ENCODE peak calls at places on chromosome 16, in nine cellular contexts. S is heart left ventricle; C is HCT116; I is neural progenitor cell; B is endodermal cell; A is effector memory CD4-positive, alpha-beta T cell; T is CD8-positive, alpha-beta T cell; F is body of pancreas; O is left ventricle myocardium inferior. J is an unnamed sample.

GRCh38 chr16:48123104-48123788 is 32.5 kb downstream of the ABCC12 start:
- DNase-seq in S (no peak), C (peak; percentile 85), I (no peak), B (no peak), A (no peak), T (no peak), F (no peak), O (no peak), J (peak; percentile 30)

GRCh38 chr16:67430504-67431076 is 331 bp upstream of the HSD11B2 start:
- DNase-seq in S (no peak), C (no peak), I (peak; percentile 57), B (no peak), A (no peak), T (no peak), F (no peak), O (peak; percentile 29), J (no peak)

GRCh38 chr16:79283578-79283977 is 317.0 kb downstream of the MAF start:
- DNase-seq in S (no peak), C (no peak), I (no peak), B (no peak), A (no peak), T (no peak), F (no peak), O (no peak), J (no peak)

GRCh38 chr16:83952587-83952939 is 477 bp upstream of the OSGIN1 start:
- DNase-seq in S (no peak), C (peak; percentile 72), I (no peak), B (no peak), A (no peak), T (no peak), F (peak; percentile 58), O (no peak), J (peak; percentile 60)

GRCh38 chr16:28931801-28932225 is at the start of gene CD19:
- DNase-seq in S (no peak), C (no peak), I (no peak), B (no peak), A (no peak), T (no peak), F (no peak), O (no peak), J (no peak)

GRCh38 chr16:67893791-67894399 is 841 bp downstream of the PSKH1 start:
- DNase-seq in S (no peak), C (no peak), I (peak; percentile 48), B (no peak), A (no peak), T (no peak), F (no peak), O (no peak), J (no peak)

GRCh38 chr16:67959520-67959919 is 8.9 kb downstream of the SLC12A4 start:
- DNase-seq in S (peak; percentile 93), C (no peak), I (no peak), B (no peak), A (no peak), T (no peak), F (peak; percentile 35), O (peak; percentile 84), J (peak; percentile 59)

GRCh38 chr16:69319826-69320730 is 8.9 kb downstream of the VPS4A start:
- DNase-seq in S (no peak), C (no peak), I (no peak), B (no peak), A (no peak), T (no peak), F (no peak), O (no peak), J (no peak)

GRCh38 chr16:56245197-56245596 is 53.9 kb downstream of the GNAO1 start:
- DNase-seq in S (no peak), C (no peak), I (no peak), B (no peak), A (no peak), T (no peak), F (no peak), O (no peak), J (no peak)

GRCh38 chr16:67326472-67327309 is at the start of the genes KCTD19 and LRRC36:
- DNase-seq in S (peak; percentile 49), C (no peak), I (peak; percentile 95), B (peak; percentile 99), A (peak; percentile 4), T (peak; percentile 77), F (peak; percentile 82), O (peak; percentile 45), J (peak; percentile 79)

GRCh38 chr16:29678691-29679267 is at the start of gene QPRT:
- DNase-seq in S (peak; percentile 69), C (no peak), I (peak; percentile 87), B (peak; percentile 96), A (no peak), T (no peak), F (peak; percentile 81), O (peak; percentile 46), J (no peak)

GRCh38 chr16:19502395-19503131 is 19.3 kb downstream of the GDE1 start:
- DNase-seq in S (peak; percentile 69), C (peak; percentile 73), I (peak; percentile 85), B (peak; percentile 93), A (no peak), T (peak; percentile 62), F (peak; percentile 80), O (peak; percentile 36), J (peak; percentile 76)

GRCh38 chr16:77610496-77610895 is 111.8 kb upstream of the NUDT7 start:
- DNase-seq in S (no peak), C (no peak), I (no peak), B (no peak), A (no peak), T (no peak), F (no peak), O (no peak), J (no peak)

GRCh38 chr16:84501077-84501735 is 3.3 kb downstream of the MEAK7 start:
- DNase-seq in S (no peak), C (peak; percentile 83), I (no peak), B (no peak), A (no peak), T (no peak), F (no peak), O (no peak), J (no peak)

GRCh38 chr16:12815361-12815760 is 11.7 kb upstream of the CPPED1 start:
- DNase-seq in S (no peak), C (no peak), I (no peak), B (no peak), A (no peak), T (no peak), F (no peak), O (no peak), J (no peak)

GRCh38 chr16:1468456-1468855 is 6.4 kb downstream of the CLCN7 start:
- DNase-seq in S (no peak), C (no peak), I (no peak), B (no peak), A (no peak), T (no peak), F (no peak), O (no peak), J (no peak)

GRCh38 chr16:1470543-1471251 is 4.1 kb downstream of the CLCN7 start:
- DNase-seq in S (no peak), C (no peak), I (no peak), B (no peak), A (no peak), T (no peak), F (no peak), O (no peak), J (peak; percentile 52)

GRCh38 chr16:1471569-1472194 is 3.1 kb downstream of the CLCN7 start:
- DNase-seq in S (no peak), C (no peak), I (no peak), B (no peak), A (no peak), T (no peak), F (no peak), O (no peak), J (no peak)

GRCh38 chr16:1466968-1467521 is 7.8 kb downstream of the CLCN7 start:
- DNase-seq in S (peak; percentile 52), C (no peak), I (no peak), B (no peak), A (no peak), T (no peak), F (no peak), O (no peak), J (no peak)

GRCh38 chr16:1469693-1470201 is 5.1 kb downstream of the CLCN7 start:
- DNase-seq in S (no peak), C (no peak), I (no peak), B (no peak), A (no peak), T (no peak), F (no peak), O (no peak), J (no peak)
- H3K4me3 ChIP-seq in S (no peak overlapping the region), C (no peak overlapping the region), I (no peak overlapping the region), B (no peak overlapping the region), A (no peak overlapping the region), T (no peak overlapping the region), F (no peak overlapping the region), O (no peak overlapping the region), J (no peak overlapping the region)

DNA sequence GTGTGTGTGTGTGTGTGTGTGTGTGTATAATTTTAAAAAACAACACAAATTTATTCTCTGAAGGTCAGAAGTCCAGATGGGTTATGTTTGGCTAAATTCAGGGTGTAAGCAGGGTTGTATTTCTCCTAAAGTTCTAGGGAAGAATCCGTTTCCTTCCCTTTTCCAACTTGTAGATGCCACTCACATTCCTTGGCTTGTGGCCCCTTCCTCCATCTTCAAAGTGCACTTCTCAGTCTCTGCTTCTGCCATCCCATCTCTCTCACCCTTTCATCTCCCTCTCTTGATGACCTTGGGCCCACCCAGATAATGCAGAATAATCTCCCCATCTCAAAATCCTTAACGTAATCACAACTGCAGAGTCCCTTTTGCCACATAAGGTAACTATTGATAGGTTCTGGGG is 7.8 kb upstream of the TFAP4 start:
- DNase-seq in S (no peak), C (no peak), I (no peak), B (no peak), A (no peak), T (no peak), F (no peak), O (no peak), J (no peak)
- H3K9me3 ChIP-seq in S (no peaks in the 10 kb centered on the region), C (no peaks in the 10 kb centered on the region), I (no peaks in the 10 kb centered on the region), B (peaks cover 5% of the 10 kb centered on the region), A (no peaks in the 10 kb centered on the region), T (no peaks in the 10 kb centered on the region), F (no peaks in the 10 kb centered on the region), O (no peaks in the 10 kb centered on the region), J (no peaks in the 10 kb centered on the region)

GRCh38 chr16:23561586-23561985 is 4.1 kb downstream of the UBFD1 start:
- DNase-seq in S (no peak), C (no peak), I (no peak), B (no peak), A (no peak), T (no peak), F (no peak), O (no peak), J (no peak)
- H3K36me3 ChIP-seq in S (peaks cover 75% of the 10 kb centered on the region), C (peaks cover 59% of the 10 kb centered on the region), I (peaks cover 4% of the 10 kb centered on the region), B (peaks cover 75% of the 10 kb centered on the region), A (peaks cover 38% of the 10 kb centered on the region), T (peaks cover 34% of the 10 kb centered on the region), F (peaks cover 33% of the 10 kb centered on the region), O (peaks cover 75% of the 10 kb centered on the region), J (peaks cover 33% of the 10 kb centered on the region)

DNA sequence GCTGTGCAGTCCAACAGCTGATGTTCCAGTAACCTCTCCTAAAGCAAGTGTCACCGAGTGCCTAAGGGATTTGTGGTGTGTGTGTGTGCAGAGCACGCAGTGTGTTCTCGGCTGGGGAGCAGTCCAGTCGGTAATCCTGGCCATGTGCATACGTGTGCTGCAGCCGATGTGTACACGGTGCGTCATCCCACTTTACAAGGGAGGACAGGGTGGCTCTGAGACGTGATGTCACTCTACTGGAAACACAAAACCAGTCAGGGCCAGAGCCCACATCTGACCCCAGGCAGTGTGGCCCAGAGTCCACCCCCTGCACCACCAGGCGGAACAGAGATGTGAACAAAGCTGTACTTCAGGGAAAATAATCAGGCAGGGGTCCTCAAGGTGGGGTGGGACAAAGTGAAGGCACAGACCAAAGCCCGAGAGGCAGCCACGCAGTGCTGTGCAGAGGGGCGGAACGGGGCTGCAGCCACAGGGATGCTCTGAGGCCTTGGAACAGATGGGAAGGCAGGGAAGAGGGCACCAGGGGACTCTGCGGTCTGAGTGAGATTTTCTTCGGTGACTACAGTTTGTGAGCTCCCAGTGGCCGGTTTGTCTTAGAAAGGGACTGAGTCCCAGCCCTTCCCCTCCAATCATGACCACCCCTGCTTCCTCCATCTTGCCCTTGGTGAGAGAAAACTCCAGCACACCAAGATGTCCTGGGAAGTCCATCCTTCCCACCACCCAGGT is 181.5 kb downstream of the ZNF423 start:
- DNase-seq in S (no peak), C (no peak), I (no peak), B (no peak), A (no peak), T (no peak), F (no peak), O (no peak), J (no peak)
- H3K4me3 ChIP-seq in S (no peak overlapping the region), C (no peak overlapping the region), I (no peak overlapping the region), B (no peak overlapping the region), A (no peak overlapping the region), T (no peak overlapping the region), F (no peak overlapping the region), O (no peak overlapping the region), J (peak overlapping the region; percentile 2)